ENCODE peak calls at places on chromosomes 12 and 14, in eight cellular contexts. P, L, G, J, I, T, D and X are unnamed samples.

GRCh38 chr12:105060715-105061378 is 23.4 kb downstream of the ALDH1L2 start:
- DNase-seq in P (no peak), L (no peak), G (no peak), J (no peak), I (no peak), T (no peak), D (peak; percentile 45), X (no peak)

GRCh38 chr12:123990512-123990911 is 17.5 kb downstream of the ZNF664 start:
- DNase-seq in P (no peak), L (no peak), G (no peak), J (no peak), I (peak; percentile 64), T (no peak), D (peak; percentile 46), X (no peak)

GRCh38 chr14:50344116-50344775 is 32.1 kb downstream of the DMAC2L start:
- DNase-seq in P (peak; percentile 25), L (no peak), G (no peak), J (no peak), I (no peak), T (no peak), D (no peak), X (no peak)

GRCh38 chr12:55698241-55698955 is 9.3 kb downstream of the ITGA7 start:
- DNase-seq in P (no peak), L (no peak), G (no peak), J (no peak), I (no peak), T (no peak), D (no peak), X (no peak)

GRCh38 chr12:99984271-99985128 is at the start of gene ANKS1B:
- DNase-seq in P (no peak), L (peak; percentile 54), G (peak; percentile 36), J (peak; percentile 48), I (peak; percentile 76), T (peak; percentile 93), D (peak; percentile 91), X (no peak)

GRCh38 chr12:54195736-54196347 is 7.1 kb upstream of the SMUG1 start:
- DNase-seq in P (no peak), L (peak; percentile 71), G (peak; percentile 33), J (no peak), I (no peak), T (no peak), D (no peak), X (peak; percentile 43)

GRCh38 chr12:116502141-116502725 is 56.9 kb upstream of the MAP1LC3B2 start:
- DNase-seq in P (no peak), L (no peak), G (no peak), J (no peak), I (no peak), T (no peak), D (peak; percentile 90), X (no peak)

GRCh38 chr14:93533437-93533836 is 102.7 kb downstream of the UNC79 start:
- DNase-seq in P (no peak), L (no peak), G (no peak), J (no peak), I (no peak), T (no peak), D (no peak), X (no peak)

GRCh38 chr12:79451988-79452387 is 238.8 kb downstream of the PAWR start:
- DNase-seq in P (no peak), L (peak; percentile 59), G (no peak), J (no peak), I (peak; percentile 82), T (no peak), D (peak; percentile 92), X (no peak)

GRCh38 chr14:27528328-27528727 is 930.5 kb upstream of the NOVA1 start:
- DNase-seq in P (no peak), L (peak; percentile 60), G (no peak), J (peak; percentile 41), I (peak; percentile 27), T (no peak), D (no peak), X (no peak)

GRCh38 chr12:26274441-26275312 is 79.3 kb downstream of the SSPN start:
- DNase-seq in P (no peak), L (peak; percentile 94), G (peak; percentile 30), J (peak; percentile 78), I (peak; percentile 92), T (peak; percentile 83), D (peak; percentile 96), X (no peak)

GRCh38 chr12:111992464-111992863 is 20.5 kb downstream of the TMEM116 start:
- DNase-seq in P (no peak), L (no peak), G (no peak), J (no peak), I (no peak), T (no peak), D (no peak), X (no peak)

GRCh38 chr14:100673085-100673806 is 53.4 kb upstream of the DLK1 start:
- DNase-seq in P (no peak), L (no peak), G (no peak), J (no peak), I (no peak), T (peak; percentile 95), D (peak; percentile 75), X (no peak)

GRCh38 chr14:50064993-50065392 is 51.4 kb downstream of the VCPKMT start:
- DNase-seq in P (peak; percentile 42), L (no peak), G (peak; percentile 45), J (peak; percentile 89), I (no peak), T (no peak), D (no peak), X (peak; percentile 72)

GRCh38 chr14:102819176-102819628 is 42.0 kb downstream of the TRAF3 start:
- DNase-seq in P (peak; percentile 25), L (no peak), G (no peak), J (peak; percentile 64), I (no peak), T (no peak), D (no peak), X (no peak)

GRCh38 chr14:99253890-99254289 is 18.1 kb downstream of the BCL11B start:
- DNase-seq in P (no peak), L (no peak), G (no peak), J (no peak), I (no peak), T (no peak), D (no peak), X (no peak)

GRCh38 chr14:55605793-55606192 is 25.8 kb downstream of the KTN1 start:
- DNase-seq in P (no peak), L (no peak), G (no peak), J (no peak), I (peak; percentile 11), T (no peak), D (no peak), X (no peak)

GRCh38 chr12:6434205-6435180 is 10.3 kb upstream of the CD27 start:
- DNase-seq in P (no peak), L (no peak), G (no peak), J (no peak), I (no peak), T (peak; percentile 69), D (no peak), X (no peak)

GRCh38 chr12:99453831-99454538 is 193.6 kb upstream of the GARIN6 start:
- DNase-seq in P (no peak), L (no peak), G (no peak), J (peak; percentile 42), I (peak; percentile 8), T (no peak), D (no peak), X (no peak)

GRCh38 chr12:116060765-116061164 is 216.7 kb downstream of the MED13L start:
- DNase-seq in P (no peak), L (no peak), G (peak; percentile 13), J (peak; percentile 54), I (no peak), T (no peak), D (no peak), X (no peak)

GRCh38 chr14:101474563-101475467 is 86.5 kb upstream of the DIO3 start:
- DNase-seq in P (no peak), L (no peak), G (no peak), J (no peak), I (no peak), T (peak; percentile 32), D (peak; percentile 37), X (no peak)

GRCh38 chr12:53233671-53234091 is 1.7 kb upstream of the RARG start:
- DNase-seq in P (no peak), L (no peak), G (no peak), J (no peak), I (peak; percentile 67), T (peak; percentile 80), D (peak; percentile 58), X (no peak)

GRCh38 chr14:79703209-79703608 is 508.1 kb downstream of the DIO2 start:
- DNase-seq in P (no peak), L (no peak), G (no peak), J (no peak), I (no peak), T (no peak), D (no peak), X (no peak)

GRCh38 chr12:101832030-101832429 is 1.3 kb upstream of the GNPTAB start:
- DNase-seq in P (no peak), L (no peak), G (no peak), J (no peak), I (no peak), T (no peak), D (no peak), X (no peak)

GRCh38 chr12:6700646-6701051 is at the start of gene PIANP:
- DNase-seq in P (peak; percentile 21), L (peak; percentile 67), G (no peak), J (no peak), I (peak; percentile 73), T (peak; percentile 83), D (peak; percentile 77), X (peak; percentile 65)

GRCh38 chr12:104137175-104137901 is 672 bp downstream of the NFYB start:
- DNase-seq in P (peak; percentile 29), L (peak; percentile 8), G (peak; percentile 24), J (peak; percentile 80), I (peak; percentile 65), T (peak; percentile 78), D (peak; percentile 85), X (peak; percentile 74)

GRCh38 chr14:97584528-97584927 is 787.3 kb downstream of the VRK1 start:
- DNase-seq in P (no peak), L (no peak), G (no peak), J (no peak), I (no peak), T (peak; percentile 68), D (no peak), X (no peak)

GRCh38 chr14:29529418-29529817 is 398.2 kb downstream of the PRKD1 start:
- DNase-seq in P (no peak), L (no peak), G (no peak), J (no peak), I (no peak), T (peak; percentile 77), D (no peak), X (no peak)

GRCh38 chr12:22600226-22600625 is 24.7 kb upstream of the ETNK1 start:
- DNase-seq in P (no peak), L (no peak), G (no peak), J (no peak), I (no peak), T (no peak), D (no peak), X (no peak)

GRCh38 chr12:107903377-107904061 is 129.0 kb downstream of the ASCL4 start:
- DNase-seq in P (no peak), L (peak; percentile 48), G (peak; percentile 86), J (peak; percentile 81), I (peak; percentile 42), T (peak; percentile 96), D (peak; percentile 91), X (peak; percentile 82)

GRCh38 chr12:48977290-48978281 is 536 bp upstream of the WNT1 start:
- DNase-seq in P (peak; percentile 78), L (no peak), G (no peak), J (peak; percentile 65), I (peak; percentile 85), T (peak; percentile 93), D (peak; percentile 82), X (peak; percentile 78)

GRCh38 chr12:58104443-58104842 is 163.1 kb downstream of the ATP23 start:
- DNase-seq in P (no peak), L (no peak), G (no peak), J (no peak), I (no peak), T (no peak), D (no peak), X (no peak)

GRCh38 chr14:65239143-65239672 is 136.9 kb upstream of the MAX start:
- DNase-seq in P (no peak), L (peak; percentile 83), G (no peak), J (no peak), I (peak; percentile 79), T (no peak), D (peak; percentile 97), X (no peak)

GRCh38 chr12:65962921-65963883 is 138.9 kb downstream of the HMGA2 start:
- DNase-seq in P (no peak), L (peak; percentile 8), G (no peak), J (peak; percentile 15), I (no peak), T (peak; percentile 89), D (no peak), X (peak; percentile 6)